ENCODE peak calls at places on chromosomes 12 and 14, in six cellular contexts. H is amniotic stem cell, X is iPS-NIHi11, G is HuH-7, F is GM23338, T is NCI-H524 treated with DMSO at 0.1 percent for 48 hours. Q is an unnamed sample.

GRCh38 chr12:10867381-10867780 is 16.7 kb downstream of the PRH1 start:
- DNase-seq in T (no peak), F (peak), H (no peak), G (peak), X (no peak), Q (no peak)

GRCh38 chr12:62933871-62934798 is 815 bp downstream of the PPM1H start:
- DNase-seq in T (no peak), F (peak), G (peak), H (no peak), X (peak), Q (peak)

GRCh38 chr14:93543766-93544165 is 113.0 kb downstream of the UNC79 start:
- DNase-seq in G (no peak), F (peak), X (peak), H (peak), T (no peak), Q (no peak)

GRCh38 chr12:96155181-96155580 is 39.0 kb upstream of the ELK3 start:
- DNase-seq in X (no peak), T (no peak), G (no peak), F (no peak), H (no peak), Q (no peak)

GRCh38 chr14:71776463-71777359 is 155.5 kb upstream of the RGS6 start:
- DNase-seq in F (peak), G (no peak), X (peak), H (no peak), T (peak), Q (peak)

GRCh38 chr14:69107407-69108003 is 45.4 kb downstream of the DCAF5 start:
- DNase-seq in H (peak), T (peak), G (peak), X (peak), F (peak), Q (no peak)

GRCh38 chr12:115341442-115341841 is 657.5 kb upstream of the TBX3 start:
- DNase-seq in H (peak), X (no peak), F (no peak), G (no peak), T (no peak), Q (peak)

GRCh38 chr14:102418169-102418852 is 55.6 kb downstream of the TECPR2 start:
- DNase-seq in F (no peak), X (no peak), G (no peak), T (no peak), H (no peak), Q (peak)

GRCh38 chr12:104079024-104079423 is 14.7 kb downstream of the HCFC2 start:
- DNase-seq in H (no peak), F (no peak), T (no peak), X (no peak), G (no peak), Q (no peak)

GRCh38 chr14:77376380-77376770 is 519 bp downstream of the TMED8 start:
- DNase-seq in X (peak), H (no peak), T (no peak), F (peak), G (peak), Q (peak)

GRCh38 chr12:114316076-114316475 is 89.9 kb downstream of the TBX5 start:
- DNase-seq in G (no peak), F (peak), X (no peak), H (no peak), T (no peak), Q (no peak)

GRCh38 chr12:114697246-114697716 is 13.3 kb upstream of the TBX3 start:
- DNase-seq in F (no peak), H (no peak), X (no peak), G (no peak), T (no peak), Q (peak)

GRCh38 chr12:52441320-52441911 is 7.2 kb upstream of the KRT75 start:
- DNase-seq in X (no peak), F (no peak), H (no peak), T (no peak), G (no peak), Q (no peak)

GRCh38 chr12:91991397-91992187 is 154.1 kb downstream of the BTG1 start:
- DNase-seq in F (no peak), T (no peak), G (no peak), X (no peak), H (no peak), Q (peak)